ENCODE peak calls at places on chromosomes 4 and X, in six cellular contexts. J is neuronal stem cell, V is mesenchymal stem cell, U is IMR-90, D is H9, T is trophoblast cell. R is an unnamed sample.

GRCh38 chr4:182929296-182929695 is 12.1 kb upstream of the DCTD start:
- DNase-seq in J (no peak), V (peak), U (peak), D (no peak), T (peak), R (no peak)

GRCh38 chr4:156255608-156256007 is 301.9 kb upstream of the CTSO start:
- DNase-seq in J (no peak), V (peak), U (no peak), D (no peak), T (no peak), R (no peak)

GRCh38 chrX:139692908-139693307 is 15.1 kb downstream of the MCF2 start:
- DNase-seq in J (no peak), V (no peak), U (no peak), D (peak), T (no peak), R (peak)

GRCh38 chrX:136587532-136587931 is 55.5 kb downstream of the VGLL1 start:
- DNase-seq in J (no peak), V (no peak), U (no peak), D (no peak), T (peak), R (no peak)

GRCh38 chr4:105061136-105061696 is 85.5 kb upstream of the TET2 start:
- DNase-seq in J (peak), V (no peak), U (peak), D (peak), T (peak), R (peak)

GRCh38 chr4:25760518-25761157 is 102.2 kb downstream of the SEL1L3 start:
- DNase-seq in J (no peak), V (no peak), U (peak), D (no peak), T (peak), R (no peak)

GRCh38 chr4:77877771-77878170 is 15.1 kb downstream of the MRPL1 start:
- DNase-seq in J (no peak), V (no peak), U (no peak), D (peak), T (peak), R (no peak)

GRCh38 chrX:141320801-141321200 is 78.5 kb upstream of the SPANXC start:
- DNase-seq in J (no peak), V (no peak), U (no peak), D (no peak), T (no peak), R (no peak)

GRCh38 chr4:88219099-88219498 is 60.7 kb upstream of the ABCG2 start:
- DNase-seq in J (peak), V (peak), U (peak), D (no peak), T (peak), R (no peak)

GRCh38 chr4:13327991-13328390 is 156.1 kb downstream of the RAB28 start:
- DNase-seq in J (no peak), V (no peak), U (no peak), D (no peak), T (no peak), R (no peak)

GRCh38 chrX:50952406-50952805 is 41.9 kb downstream of the BMP15 start:
- DNase-seq in J (no peak), V (no peak), U (no peak), D (no peak), T (no peak), R (no peak)

GRCh38 chr4:184428787-184429186 is 45.6 kb downstream of the IRF2 start:
- DNase-seq in J (no peak), V (no peak), U (no peak), D (no peak), T (no peak), R (no peak)

GRCh38 chr4:8564595-8564994 is 15.6 kb upstream of the GPR78 start:
- DNase-seq in J (no peak), V (no peak), U (no peak), D (no peak), T (no peak), R (no peak)

GRCh38 chrX:20973038-20973437 is 401.2 kb upstream of the CNKSR2 start:
- DNase-seq in J (no peak), V (no peak), U (no peak), D (no peak), T (no peak), R (no peak)

GRCh38 chrX:14528629-14529287 is 578 bp upstream of the GLRA2 start:
- DNase-seq in J (peak), V (peak), U (peak), D (peak), T (peak), R (peak)

GRCh38 chr4:170497105-170497504 is 407.3 kb upstream of the AADAT start:
- DNase-seq in J (no peak), V (peak), U (no peak), D (peak), T (no peak), R (no peak)

GRCh38 chr4:26458104-26458503 is 32.2 kb downstream of the CCKAR start:
- DNase-seq in J (no peak), V (peak), U (peak), D (no peak), T (no peak), R (no peak)

GRCh38 chr4:36399762-36400353 is 118.4 kb downstream of the DTHD1 start:
- DNase-seq in J (no peak), V (no peak), U (no peak), D (no peak), T (peak), R (no peak)

GRCh38 chr4:82372874-82373815 is 646 bp downstream of the HNRNPD start:
- DNase-seq in J (peak), V (peak), U (peak), D (peak), T (peak), R (peak)

GRCh38 chrX:30039768-30040167 is 175.6 kb upstream of the MAGEB2 start:
- DNase-seq in J (no peak), V (no peak), U (peak), D (no peak), T (peak), R (no peak)

GRCh38 chr4:89352541-89352940 is 44.9 kb upstream of the GPRIN3 start:
- DNase-seq in J (no peak), V (no peak), U (no peak), D (no peak), T (no peak), R (no peak)

GRCh38 chrX:136694491-136695087 is 46.6 kb downstream of the CD40LG start:
- DNase-seq in J (peak), V (peak), U (peak), D (peak), T (peak), R (peak)

GRCh38 chrX:155662297-155662696 is 49.5 kb upstream of the TMLHE start:
- DNase-seq in J (no peak), V (peak), U (no peak), D (no peak), T (peak), R (no peak)

GRCh38 chr4:8101213-8101781 is 57.3 kb downstream of the ABLIM2 start:
- DNase-seq in J (no peak), V (no peak), U (no peak), D (no peak), T (peak), R (no peak)

GRCh38 chrX:120790118-120790517 is 85.5 kb downstream of the CT47B1 start:
- DNase-seq in J (peak), V (peak), U (peak), D (peak), T (peak), R (no peak)

GRCh38 chr4:182338059-182338458 is 94.9 kb downstream of the TENM3 start:
- DNase-seq in J (no peak), V (no peak), U (no peak), D (no peak), T (no peak), R (no peak)

GRCh38 chr4:101400096-101400495 is 52.8 kb upstream of the PPP3CA start:
- DNase-seq in J (no peak), V (no peak), U (peak), D (no peak), T (no peak), R (no peak)

GRCh38 chrX:71637253-71637618 is 18.9 kb upstream of the CXCR3 start:
- DNase-seq in J (no peak), V (no peak), U (peak), D (no peak), T (no peak), R (no peak)

GRCh38 chr4:54539500-54540029 is 118.2 kb upstream of the KIT start:
- DNase-seq in J (peak), V (peak), U (peak), D (peak), T (peak), R (no peak)

GRCh38 chr4:102586644-102587021 is 85.5 kb downstream of the NFKB1 start:
- DNase-seq in J (no peak), V (no peak), U (no peak), D (no peak), T (no peak), R (no peak)

GRCh38 chr4:87033902-87034301 is 99.1 kb downstream of the AFF1 start:
- DNase-seq in J (no peak), V (no peak), U (no peak), D (peak), T (no peak), R (no peak)

GRCh38 chr4:169823685-169824084 is 65.9 kb upstream of the HPF1 start:
- DNase-seq in J (peak), V (peak), U (peak), D (peak), T (peak), R (peak)

GRCh38 chr4:47075241-47075640 is 43.9 kb downstream of the GABRB1 start:
- DNase-seq in J (no peak), V (no peak), U (peak), D (no peak), T (no peak), R (no peak)

GRCh38 chr4:112145820-112146813 is 863 bp downstream of the FAM241A start:
- DNase-seq in J (peak), V (peak), U (peak), D (peak), T (peak), R (no peak)

GRCh38 chr4:152679414-152680281 is at the start of gene TMEM154:
- DNase-seq in J (peak), V (peak), U (peak), D (peak), T (peak), R (peak)

GRCh38 chrX:29872831-29873230 is 342.5 kb upstream of the MAGEB2 start:
- DNase-seq in J (no peak), V (no peak), U (no peak), D (no peak), T (no peak), R (no peak)

GRCh38 chr4:1043162-1043561 is 31.7 kb downstream of the FGFRL1 start:
- DNase-seq in J (no peak), V (no peak), U (no peak), D (no peak), T (no peak), R (no peak)
- H2AK5ac ChIP-seq in J (peak), V (no peak), U (peak), D (no peak), T (no peak), R (peak)

DNA sequence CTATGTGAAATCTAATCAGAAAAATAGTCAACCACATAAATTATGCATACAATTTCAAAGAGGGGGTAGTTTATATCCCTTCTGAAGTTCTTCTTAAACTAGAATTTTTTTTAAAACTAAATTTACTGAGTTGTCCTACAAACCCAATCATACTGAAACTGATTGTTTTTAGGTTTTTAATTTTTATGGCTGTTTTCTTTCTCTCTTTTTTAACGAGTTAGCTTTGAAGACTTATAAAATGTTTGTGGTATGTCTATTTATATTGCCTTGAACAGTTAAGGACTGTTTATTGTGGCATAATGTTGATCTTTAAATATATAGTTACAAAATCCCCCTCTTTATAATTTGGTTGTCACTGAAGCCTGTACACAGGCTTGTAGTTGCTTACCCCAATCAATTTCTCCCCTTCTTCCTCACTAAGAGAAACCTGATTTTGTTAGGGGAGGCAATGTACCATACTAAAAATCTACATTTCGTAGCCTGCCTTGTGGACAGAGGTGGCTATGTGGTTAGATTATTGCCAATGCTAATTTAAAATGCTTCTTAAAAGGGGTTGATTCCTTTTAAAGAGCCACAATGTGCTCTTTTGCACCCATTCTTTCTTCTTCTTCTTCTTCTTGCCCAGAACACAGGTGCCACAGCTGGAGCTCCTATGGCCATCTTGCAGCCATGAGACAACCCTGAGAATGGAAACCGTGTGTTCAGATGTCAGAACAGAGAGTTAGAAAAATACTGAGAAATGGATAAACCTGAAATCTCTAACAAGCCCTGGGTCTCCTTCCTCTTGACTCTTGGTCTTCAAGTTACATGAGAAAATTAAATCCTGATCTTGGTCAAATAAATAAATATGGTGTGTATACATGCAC is 102.7 kb upstream of the ZNF827 start:
- DNase-seq in J (no peak), V (no peak), U (no peak), D (no peak), T (no peak), R (no peak)
- H4K91ac ChIP-seq in J (no peak), V (no peak), U (no peak), D (no peak), T (no peak), R (no peak)

GRCh38 chr4:85751907-85752306 is 277.0 kb downstream of the ARHGAP24 start:
- DNase-seq in J (no peak), V (no peak), U (no peak), D (no peak), T (no peak), R (no peak)

GRCh38 chr4:85745939-85746338 is 271.0 kb downstream of the ARHGAP24 start:
- DNase-seq in J (no peak), V (no peak), U (no peak), D (no peak), T (no peak), R (no peak)

GRCh38 chr4:85744950-85745349 is 270.0 kb downstream of the ARHGAP24 start:
- DNase-seq in J (no peak), V (peak), U (no peak), D (no peak), T (no peak), R (no peak)

GRCh38 chr4:85747871-85748491 is 273.0 kb downstream of the ARHGAP24 start:
- DNase-seq in J (peak), V (peak), U (peak), D (peak), T (peak), R (no peak)

DNA sequence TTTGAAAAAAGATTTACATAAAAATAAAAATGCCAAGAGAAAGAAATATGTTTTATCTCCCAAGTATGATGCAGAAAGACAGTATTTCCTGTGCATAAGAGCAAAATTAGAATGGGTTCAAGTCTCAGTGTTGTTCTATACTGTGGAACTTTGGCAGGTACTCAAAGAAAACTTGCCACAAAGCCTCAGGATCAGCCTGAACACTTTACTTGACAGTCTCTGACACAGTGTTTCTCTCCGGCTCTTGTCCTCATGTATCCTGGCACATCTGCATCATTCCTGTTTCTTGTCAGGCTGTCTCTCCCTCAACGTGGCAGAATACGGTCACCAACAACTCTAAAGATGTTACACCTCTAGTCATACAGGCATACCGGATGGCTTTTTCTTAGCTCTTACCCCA is 273.7 kb downstream of the ARHGAP24 start:
- DNase-seq in J (no peak), V (no peak), U (no peak), D (no peak), T (no peak), R (no peak)
- H2AK5ac ChIP-seq in J (no peak), V (no peak), U (peak), D (no peak), T (no peak), R (no peak)

DNA sequence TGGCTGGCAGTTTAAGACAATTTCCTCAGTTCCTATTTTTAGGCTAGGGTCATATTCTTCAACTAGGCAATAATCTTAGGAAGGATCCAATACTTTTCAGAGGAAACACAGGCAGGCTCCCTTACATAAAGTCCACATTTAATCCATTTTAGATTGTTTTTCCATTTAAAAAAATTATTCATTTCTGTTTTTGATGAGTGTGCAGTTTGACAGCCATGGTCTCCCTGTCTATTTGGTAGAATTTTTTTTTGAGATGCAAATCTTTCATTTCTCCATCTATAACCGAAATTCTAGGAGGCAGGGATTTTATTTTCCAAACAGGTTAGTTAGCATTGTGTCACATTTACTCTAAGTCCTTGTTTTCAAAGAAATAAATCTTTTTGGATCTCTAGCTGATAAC is 326.8 kb downstream of the PPP4R3C start:
- DNase-seq in J (no peak), V (no peak), U (no peak), D (no peak), T (no peak), R (no peak)
- H4K91ac ChIP-seq in J (no peak), V (no peak), U (no peak), D (no peak), T (no peak), R (no peak)

GRCh38 chr4:3772632-3773031 is 6.4 kb downstream of the ADRA2C start:
- DNase-seq in J (no peak), V (no peak), U (no peak), D (no peak), T (no peak), R (no peak)

GRCh38 chr4:3773552-3774001 is 7.4 kb downstream of the ADRA2C start:
- DNase-seq in J (no peak), V (no peak), U (no peak), D (no peak), T (no peak), R (no peak)

GRCh38 chr4:3771167-3771809 is 5.1 kb downstream of the ADRA2C start:
- DNase-seq in J (no peak), V (no peak), U (no peak), D (no peak), T (no peak), R (no peak)

GRCh38 chr4:3770323-3771166 is 4.4 kb downstream of the ADRA2C start:
- DNase-seq in J (no peak), V (no peak), U (no peak), D (no peak), T (no peak), R (no peak)

GRCh38 chr4:3771932-3772495 is 5.8 kb downstream of the ADRA2C start:
- DNase-seq in J (no peak), V (no peak), U (no peak), D (no peak), T (no peak), R (no peak)
- H2AK5ac ChIP-seq in J (peak), V (no peak), U (no peak), D (no peak), T (no peak), R (no peak)

DNA sequence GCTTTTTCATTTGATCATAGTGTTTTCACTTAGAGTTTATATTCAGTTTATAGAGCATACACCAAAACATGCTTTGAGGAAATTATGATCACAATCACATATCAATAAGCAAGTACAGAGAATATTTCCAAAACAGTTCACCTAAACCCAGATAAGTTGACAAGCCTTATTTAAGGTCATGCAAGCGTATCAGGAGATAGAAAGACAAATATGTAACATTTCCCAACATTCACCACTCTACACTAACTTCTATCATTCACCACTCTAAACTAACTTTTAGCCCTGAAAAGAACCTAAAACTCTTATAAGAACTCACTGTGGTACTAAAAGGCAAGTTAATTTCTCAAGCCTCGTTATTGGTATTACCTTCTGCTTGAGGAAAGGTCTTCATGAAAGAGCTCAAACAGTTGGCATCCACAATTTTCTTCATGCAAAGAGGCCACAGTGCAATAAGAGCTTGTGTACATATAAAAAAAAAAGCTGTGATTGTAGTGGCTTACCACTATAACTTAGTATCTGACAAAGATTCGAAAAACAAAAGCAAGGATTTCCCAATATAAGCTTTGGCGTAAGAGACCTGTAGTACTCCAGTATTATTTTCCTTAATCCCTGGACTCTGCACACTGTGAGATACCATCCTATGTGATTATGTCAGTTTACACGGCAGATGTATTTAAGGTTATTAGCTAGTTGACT is 903.3 kb downstream of the STIM2 start:
- DNase-seq in J (no peak), V (no peak), U (no peak), D (no peak), T (no peak), R (no peak)
- H4K91ac ChIP-seq in J (no peak), V (no peak), U (no peak), D (no peak), T (no peak), R (no peak)

GRCh38 chr4:16082424-16083216 is 1.2 kb downstream of the PROM1 start:
- DNase-seq in J (peak), V (peak), U (no peak), D (peak), T (peak), R (peak)
- H2AK5ac ChIP-seq in J (peak), V (peak), U (no peak), D (no peak), T (peak), R (peak)